ENCODE peak calls at places on chromosomes 1 and 21, in seven cellular contexts. One of them, this sample, is unnamed.

GRCh38 chr1:188825471-188825870 is 1652.2 kb downstream of the BRINP3 start:
- DNase-seq in GM06990: no peak
- DNase-seq in lower lobe of right lung: no peak
- DNase-seq in suprapubic skin: no peak
- DNase-seq in A549: no peak
- DNase-seq in BE2C: no peak
- DNase-seq in epithelial cell of esophagus: peak; percentile 53
- DNase-seq in this sample: no peak

GRCh38 chr1:181423301-181423918 is 59.9 kb upstream of the CACNA1E start:
- DNase-seq in GM06990: no peak
- DNase-seq in lower lobe of right lung: no peak
- DNase-seq in suprapubic skin: no peak
- DNase-seq in A549: peak; percentile 51
- DNase-seq in BE2C: peak; percentile 50
- DNase-seq in epithelial cell of esophagus: peak; percentile 74
- DNase-seq in this sample: no peak

GRCh38 chr1:153685578-153686340 is 7.3 kb downstream of the NPR1 start:
- DNase-seq in GM06990: no peak
- DNase-seq in lower lobe of right lung: peak; percentile 16
- DNase-seq in suprapubic skin: no peak
- DNase-seq in A549: no peak
- DNase-seq in BE2C: no peak
- DNase-seq in epithelial cell of esophagus: no peak
- DNase-seq in this sample: no peak

GRCh38 chr1:237799762-237800474 is 90.8 kb downstream of the ZP4 start:
- DNase-seq in GM06990: peak; percentile 13
- DNase-seq in lower lobe of right lung: no peak
- DNase-seq in suprapubic skin: no peak
- DNase-seq in A549: peak; percentile 87
- DNase-seq in BE2C: peak; percentile 92
- DNase-seq in epithelial cell of esophagus: peak; percentile 79
- DNase-seq in this sample: no peak

GRCh38 chr21:20591294-20591693 is 406.9 kb upstream of the NCAM2 start:
- DNase-seq in GM06990: no peak
- DNase-seq in lower lobe of right lung: no peak
- DNase-seq in suprapubic skin: no peak
- DNase-seq in A549: no peak
- DNase-seq in BE2C: no peak
- DNase-seq in epithelial cell of esophagus: no peak
- DNase-seq in this sample: no peak

GRCh38 chr1:200172311-200172710 is 144.8 kb downstream of the NR5A2 start:
- DNase-seq in GM06990: no peak
- DNase-seq in lower lobe of right lung: no peak
- DNase-seq in suprapubic skin: no peak
- DNase-seq in A549: no peak
- DNase-seq in BE2C: no peak
- DNase-seq in epithelial cell of esophagus: peak; percentile 54
- DNase-seq in this sample: no peak

GRCh38 chr1:4665456-4665855 is 11.0 kb downstream of the AJAP1 start:
- DNase-seq in GM06990: no peak
- DNase-seq in lower lobe of right lung: no peak
- DNase-seq in suprapubic skin: no peak
- DNase-seq in A549: no peak
- DNase-seq in BE2C: no peak
- DNase-seq in epithelial cell of esophagus: no peak
- DNase-seq in this sample: no peak

GRCh38 chr1:228810855-228811654 is 75.8 kb downstream of the RHOU start:
- DNase-seq in GM06990: no peak
- DNase-seq in lower lobe of right lung: no peak
- DNase-seq in suprapubic skin: no peak
- DNase-seq in A549: no peak
- DNase-seq in BE2C: no peak
- DNase-seq in epithelial cell of esophagus: no peak
- DNase-seq in this sample: no peak

GRCh38 chr1:218698181-218698580 is 353.0 kb downstream of the TGFB2 start:
- DNase-seq in GM06990: no peak
- DNase-seq in lower lobe of right lung: no peak
- DNase-seq in suprapubic skin: no peak
- DNase-seq in A549: no peak
- DNase-seq in BE2C: no peak
- DNase-seq in epithelial cell of esophagus: no peak
- DNase-seq in this sample: no peak

GRCh38 chr21:27134513-27134912 is 167.6 kb upstream of the ADAMTS5 start:
- DNase-seq in GM06990: no peak
- DNase-seq in lower lobe of right lung: no peak
- DNase-seq in suprapubic skin: no peak
- DNase-seq in A549: no peak
- DNase-seq in BE2C: peak; percentile 80
- DNase-seq in epithelial cell of esophagus: no peak
- DNase-seq in this sample: no peak

GRCh38 chr1:154501423-154502065 is 475 bp upstream of the TDRD10 start:
- DNase-seq in GM06990: peak; percentile 24
- DNase-seq in lower lobe of right lung: peak; percentile 70
- DNase-seq in suprapubic skin: peak; percentile 80
- DNase-seq in A549: no peak
- DNase-seq in BE2C: no peak
- DNase-seq in epithelial cell of esophagus: no peak
- DNase-seq in this sample: no peak

GRCh38 chr1:8976896-8977295 is 31.2 kb downstream of the CA6 start:
- DNase-seq in GM06990: no peak
- DNase-seq in lower lobe of right lung: no peak
- DNase-seq in suprapubic skin: no peak
- DNase-seq in A549: no peak
- DNase-seq in BE2C: no peak
- DNase-seq in epithelial cell of esophagus: peak; percentile 25
- DNase-seq in this sample: no peak

GRCh38 chr1:179677882-179678281 is 65.2 kb upstream of the FAM163A start:
- DNase-seq in GM06990: no peak
- DNase-seq in lower lobe of right lung: no peak
- DNase-seq in suprapubic skin: no peak
- DNase-seq in A549: no peak
- DNase-seq in BE2C: no peak
- DNase-seq in epithelial cell of esophagus: no peak
- DNase-seq in this sample: no peak

GRCh38 chr1:151133339-151133761 is 13.1 kb downstream of the SEMA6C start:
- DNase-seq in GM06990: no peak
- DNase-seq in lower lobe of right lung: no peak
- DNase-seq in suprapubic skin: no peak
- DNase-seq in A549: no peak
- DNase-seq in BE2C: no peak
- DNase-seq in epithelial cell of esophagus: no peak
- DNase-seq in this sample: no peak

GRCh38 chr1:74465193-74465681 is 47.2 kb downstream of the LRRC53 start:
- DNase-seq in GM06990: no peak
- DNase-seq in lower lobe of right lung: no peak
- DNase-seq in suprapubic skin: no peak
- DNase-seq in A549: no peak
- DNase-seq in BE2C: no peak
- DNase-seq in epithelial cell of esophagus: no peak
- DNase-seq in this sample: no peak

GRCh38 chr1:65083263-65083896 is 64.6 kb upstream of the AK4 start:
- DNase-seq in GM06990: no peak
- DNase-seq in lower lobe of right lung: no peak
- DNase-seq in suprapubic skin: no peak
- DNase-seq in A549: no peak
- DNase-seq in BE2C: no peak
- DNase-seq in epithelial cell of esophagus: peak; percentile 25
- DNase-seq in this sample: no peak

GRCh38 chr1:190175320-190175719 is 302.3 kb downstream of the BRINP3 start:
- DNase-seq in GM06990: no peak
- DNase-seq in lower lobe of right lung: no peak
- DNase-seq in suprapubic skin: no peak
- DNase-seq in A549: no peak
- DNase-seq in BE2C: no peak
- DNase-seq in epithelial cell of esophagus: no peak
- DNase-seq in this sample: no peak

GRCh38 chr1:246078126-246078887 is 428.8 kb downstream of the SMYD3 start:
- DNase-seq in GM06990: no peak
- DNase-seq in lower lobe of right lung: no peak
- DNase-seq in suprapubic skin: no peak
- DNase-seq in A549: no peak
- DNase-seq in BE2C: no peak
- DNase-seq in epithelial cell of esophagus: no peak
- DNase-seq in this sample: no peak

GRCh38 chr1:150808134-150808533 is at the start of gene CTSK:
- DNase-seq in GM06990: no peak
- DNase-seq in lower lobe of right lung: no peak
- DNase-seq in suprapubic skin: peak; percentile 70
- DNase-seq in A549: no peak
- DNase-seq in BE2C: no peak
- DNase-seq in epithelial cell of esophagus: no peak
- DNase-seq in this sample: no peak

GRCh38 chr1:47409311-47410085 is 6.6 kb upstream of the FOXE3 start:
- DNase-seq in GM06990: no peak
- DNase-seq in lower lobe of right lung: no peak
- DNase-seq in suprapubic skin: no peak
- DNase-seq in A549: no peak
- DNase-seq in BE2C: no peak
- DNase-seq in epithelial cell of esophagus: peak; percentile 93
- DNase-seq in this sample: no peak

GRCh38 chr1:63602629-63603028 is 9.4 kb downstream of the PGM1 start:
- DNase-seq in GM06990: no peak
- DNase-seq in lower lobe of right lung: no peak
- DNase-seq in suprapubic skin: no peak
- DNase-seq in A549: no peak
- DNase-seq in BE2C: no peak
- DNase-seq in epithelial cell of esophagus: no peak
- DNase-seq in this sample: no peak

GRCh38 chr1:91018006-91018405 is 3.8 kb downstream of the ZNF644 start:
- DNase-seq in GM06990: no peak
- DNase-seq in lower lobe of right lung: no peak
- DNase-seq in suprapubic skin: no peak
- DNase-seq in A549: peak; percentile 28
- DNase-seq in BE2C: no peak
- DNase-seq in epithelial cell of esophagus: peak; percentile 34
- DNase-seq in this sample: no peak

GRCh38 chr1:243745361-243745760 is 104.7 kb downstream of the AKT3 start:
- DNase-seq in GM06990: no peak
- DNase-seq in lower lobe of right lung: no peak
- DNase-seq in suprapubic skin: no peak
- DNase-seq in A549: no peak
- DNase-seq in BE2C: no peak
- DNase-seq in epithelial cell of esophagus: no peak
- DNase-seq in this sample: no peak

GRCh38 chr1:195733826-195734225 is 874.4 kb downstream of the KCNT2 start:
- DNase-seq in GM06990: no peak
- DNase-seq in lower lobe of right lung: no peak
- DNase-seq in suprapubic skin: no peak
- DNase-seq in A549: peak; percentile 36
- DNase-seq in BE2C: peak; percentile 34
- DNase-seq in epithelial cell of esophagus: peak; percentile 32
- DNase-seq in this sample: no peak

DNA sequence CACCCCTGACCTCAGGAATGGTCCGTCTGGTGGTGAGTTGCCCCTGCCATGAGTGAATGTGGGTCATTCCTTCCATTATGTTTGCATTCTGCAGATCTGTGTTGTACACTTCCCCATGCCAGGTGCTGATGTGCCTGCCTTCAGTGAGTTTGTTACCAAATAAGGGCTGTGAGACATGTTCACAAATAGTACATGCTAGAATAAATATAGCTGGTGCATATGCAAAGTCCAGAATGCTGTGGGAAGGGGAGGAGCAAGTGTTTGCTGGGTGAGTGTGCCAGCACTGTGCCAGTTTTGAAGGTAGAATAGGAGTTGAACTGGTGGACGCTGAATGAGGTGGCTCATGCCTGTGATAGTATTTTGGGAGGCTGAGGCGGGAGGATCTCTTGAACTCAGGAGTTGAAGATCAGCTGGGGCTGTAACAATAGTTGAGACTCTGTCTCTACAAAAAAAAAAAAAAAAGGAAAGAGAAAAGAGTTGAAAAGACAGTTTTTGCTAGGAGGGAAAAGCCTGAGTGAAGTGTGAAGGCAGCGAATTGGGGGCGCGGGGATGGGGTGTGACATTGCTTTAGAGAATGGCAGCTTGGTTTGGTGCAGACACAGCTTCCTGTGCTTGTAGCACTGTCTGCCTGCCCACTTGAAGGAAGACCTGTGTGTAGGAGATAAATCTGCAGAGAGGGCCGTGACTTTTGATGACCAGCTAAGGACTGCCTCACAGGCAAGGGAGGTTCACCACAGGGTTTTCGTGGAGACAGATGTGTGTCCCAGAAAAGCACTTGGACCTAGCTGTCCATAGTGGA is 61.1 kb downstream of the LGR6 start:
- DNase-seq in GM06990: no peak
- DNase-seq in lower lobe of right lung: no peak
- DNase-seq in suprapubic skin: no peak
- DNase-seq in A549: peak; percentile 36
- DNase-seq in BE2C: no peak
- DNase-seq in epithelial cell of esophagus: peak; percentile 33
- DNase-seq in this sample: no peak
- TF ChIP-seq CTCF in GM06990: no peak
- TF ChIP-seq CTCF in lower lobe of right lung: no peak
- TF ChIP-seq CTCF in suprapubic skin: no peak
- TF ChIP-seq CTCF in A549: no peak
- TF ChIP-seq CTCF in BE2C: no peak
- TF ChIP-seq CTCF in epithelial cell of esophagus: no peak
- TF ChIP-seq CTCF in this sample: no peak

GRCh38 chr21:44834951-44835646 is 17.2 kb upstream of the SUMO3 start:
- DNase-seq in GM06990: no peak
- DNase-seq in lower lobe of right lung: no peak
- DNase-seq in suprapubic skin: no peak
- DNase-seq in A549: peak; percentile 21
- DNase-seq in BE2C: no peak
- DNase-seq in epithelial cell of esophagus: no peak
- DNase-seq in this sample: no peak
- TF ChIP-seq CTCF in GM06990: no peak
- TF ChIP-seq CTCF in lower lobe of right lung: no peak
- TF ChIP-seq CTCF in suprapubic skin: no peak
- TF ChIP-seq CTCF in A549: no peak
- TF ChIP-seq CTCF in BE2C: peak; percentile 3
- TF ChIP-seq CTCF in epithelial cell of esophagus: no peak
- TF ChIP-seq CTCF in this sample: no peak

DNA sequence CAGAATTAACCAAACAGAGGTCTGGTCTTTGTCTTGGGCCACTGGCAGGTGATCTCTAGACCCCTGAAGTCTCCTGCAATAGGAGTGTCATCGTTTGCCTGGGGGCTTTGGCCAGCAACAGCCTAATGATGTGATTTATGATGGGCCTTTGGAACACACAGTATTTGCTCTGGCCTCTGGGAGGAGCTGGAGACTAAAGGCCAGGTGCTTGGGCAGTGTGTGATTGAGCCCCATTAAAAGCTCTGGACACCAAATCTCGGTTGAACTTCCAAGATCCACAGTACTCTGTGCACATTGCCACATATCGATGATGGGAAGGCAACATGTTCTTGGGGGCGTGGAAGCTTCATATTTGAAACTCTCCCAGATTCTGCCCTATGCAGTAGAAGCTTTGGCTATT is 32.0 kb upstream of the TLR5 start:
- DNase-seq in GM06990: no peak
- DNase-seq in lower lobe of right lung: no peak
- DNase-seq in suprapubic skin: no peak
- DNase-seq in A549: peak; percentile 23
- DNase-seq in BE2C: no peak
- DNase-seq in epithelial cell of esophagus: peak; percentile 38
- DNase-seq in this sample: no peak
- TF ChIP-seq CTCF in GM06990: no peak
- TF ChIP-seq CTCF in lower lobe of right lung: peak; percentile 16
- TF ChIP-seq CTCF in suprapubic skin: no peak
- TF ChIP-seq CTCF in A549: peak; percentile 38
- TF ChIP-seq CTCF in BE2C: peak; percentile 36
- TF ChIP-seq CTCF in epithelial cell of esophagus: peak; percentile 31
- TF ChIP-seq CTCF in this sample: peak; percentile 28

GRCh38 chr1:10338047-10338446 is 60.8 kb upstream of the PGD start:
- DNase-seq in GM06990: no peak
- DNase-seq in lower lobe of right lung: no peak
- DNase-seq in suprapubic skin: no peak
- DNase-seq in A549: peak; percentile 30
- DNase-seq in BE2C: peak; percentile 52
- DNase-seq in epithelial cell of esophagus: peak; percentile 33
- DNase-seq in this sample: no peak
- TF ChIP-seq CTCF in GM06990: peak; percentile 92
- TF ChIP-seq CTCF in lower lobe of right lung: peak; percentile 62
- TF ChIP-seq CTCF in suprapubic skin: peak; percentile 16
- TF ChIP-seq CTCF in A549: peak; percentile 60
- TF ChIP-seq CTCF in BE2C: peak; percentile 77
- TF ChIP-seq CTCF in epithelial cell of esophagus: peak; percentile 67
- TF ChIP-seq CTCF in this sample: peak; percentile 77

This sample was measured in type B pancreatic cell.